ENCODE peak calls at places on chromosomes 13 and 19, in nine cellular contexts. W, M, S, C, J, N, U, Q and I are unnamed samples.
A peak's percentile ranks its signal among the peaks of the same experiment; 100 is the strongest.

GRCh38 chr19:49585023-49585422 is 3.9 kb downstream of the PRRG2 start:
- DNase-seq in U (no peak), S (peak; percentile 16), M (peak; percentile 92), C (peak; percentile 54), J (no peak), W (no peak), N (no peak), Q (no peak), I (peak; percentile 80)

GRCh38 chr13:97223711-97224461 is 1.8 kb downstream of the MBNL2 start:
- DNase-seq in S (peak; percentile 85), W (peak; percentile 72), J (peak; percentile 50), M (peak; percentile 67), U (peak; percentile 94), Q (peak; percentile 70), N (peak; percentile 43), C (no peak), I (peak; percentile 42)

GRCh38 chr13:47112205-47112896 is 215.5 kb upstream of the HTR2A start:
- DNase-seq in N (no peak), J (no peak), C (no peak), U (peak; percentile 59), S (no peak), M (peak; percentile 82), Q (no peak), W (peak; percentile 71), I (peak; percentile 65)

GRCh38 chr13:114077938-114078335 is 54.5 kb downstream of the RASA3 start:
- DNase-seq in U (peak; percentile 89), Q (no peak), C (peak; percentile 99), W (no peak), S (peak; percentile 71), M (peak; percentile 53), N (no peak), J (no peak), I (peak; percentile 85)

GRCh38 chr19:10237702-10238101 is 6.6 kb upstream of the S1PR2 start:
- DNase-seq in S (no peak), M (no peak), Q (no peak), N (no peak), J (no peak), U (no peak), C (no peak), W (no peak), I (no peak)

GRCh38 chr19:41225238-41226052 is 6.4 kb downstream of the AXL start:
- DNase-seq in U (peak; percentile 99), M (peak; percentile 80), N (peak; percentile 97), W (peak; percentile 94), S (peak; percentile 89), Q (no peak), C (peak; percentile 55), J (no peak), I (peak; percentile 65)

GRCh38 chr19:19599190-19599535 is 19.3 kb downstream of the PBX4 start:
- DNase-seq in W (no peak), C (no peak), N (no peak), S (no peak), J (no peak), M (no peak), U (no peak), Q (no peak), I (no peak)

GRCh38 chr13:74197686-74198085 is 63.5 kb upstream of the KLF12 start:
- DNase-seq in W (no peak), M (no peak), J (no peak), N (no peak), S (no peak), C (no peak), Q (no peak), U (no peak), I (no peak)

GRCh38 chr19:51136333-51136732 is 5.8 kb upstream of the SIGLEC7 start:
- DNase-seq in W (no peak), N (no peak), C (no peak), M (no peak), J (no peak), Q (no peak), U (no peak), S (no peak), I (no peak)

GRCh38 chr13:46184277-46184699 is 2.3 kb upstream of the LCP1 start:
- DNase-seq in U (peak; percentile 22), N (peak; percentile 28), W (peak; percentile 43), Q (peak; percentile 72), S (peak; percentile 27), J (peak; percentile 87), M (peak; percentile 81), C (peak; percentile 24), I (peak; percentile 66)

GRCh38 chr19:53536223-53536543 is 1.8 kb upstream of the ZNF331 start:
- DNase-seq in N (no peak), W (no peak), S (no peak), Q (no peak), C (no peak), U (no peak), J (no peak), M (no peak), I (no peak)

GRCh38 chr13:84658881-84659661 is 776.8 kb upstream of the SLITRK1 start:
- DNase-seq in M (no peak), J (no peak), Q (peak; percentile 20), C (no peak), U (peak; percentile 18), N (no peak), W (no peak), S (no peak), I (no peak)

GRCh38 chr19:13169769-13170168 is 19.6 kb downstream of the IER2 start:
- DNase-seq in W (peak; percentile 99), M (no peak), U (peak; percentile 89), J (no peak), N (peak; percentile 91), S (peak; percentile 70), Q (no peak), C (no peak), I (no peak)

GRCh38 chr19:13173129-13173737 is 23.0 kb downstream of the IER2 start:
- DNase-seq in U (no peak), Q (no peak), W (no peak), J (no peak), M (no peak), C (no peak), S (no peak), N (no peak), I (no peak)

GRCh38 chr19:13171146-13171545 is 20.9 kb downstream of the IER2 start:
- DNase-seq in J (no peak), C (no peak), U (no peak), M (no peak), Q (no peak), W (no peak), S (no peak), N (no peak), I (no peak)

GRCh38 chr19:13176345-13176744 is 26.1 kb downstream of the IER2 start:
- DNase-seq in N (no peak), J (no peak), M (no peak), W (peak; percentile 68), Q (no peak), C (no peak), S (no peak), U (no peak), I (no peak)

GRCh38 chr19:13172335-13173128 is 22.3 kb downstream of the IER2 start:
- DNase-seq in C (peak; percentile 74), U (peak; percentile 92), M (no peak), S (peak; percentile 76), Q (no peak), W (peak; percentile 98), J (no peak), N (no peak), I (no peak)
- TF ChIP-seq EZH2phosphoT487 in C (no peak), U (no peak), M (no peak), S (no peak), Q (no peak), W (no peak), J (no peak), N (no peak), I (no peak)

DNA sequence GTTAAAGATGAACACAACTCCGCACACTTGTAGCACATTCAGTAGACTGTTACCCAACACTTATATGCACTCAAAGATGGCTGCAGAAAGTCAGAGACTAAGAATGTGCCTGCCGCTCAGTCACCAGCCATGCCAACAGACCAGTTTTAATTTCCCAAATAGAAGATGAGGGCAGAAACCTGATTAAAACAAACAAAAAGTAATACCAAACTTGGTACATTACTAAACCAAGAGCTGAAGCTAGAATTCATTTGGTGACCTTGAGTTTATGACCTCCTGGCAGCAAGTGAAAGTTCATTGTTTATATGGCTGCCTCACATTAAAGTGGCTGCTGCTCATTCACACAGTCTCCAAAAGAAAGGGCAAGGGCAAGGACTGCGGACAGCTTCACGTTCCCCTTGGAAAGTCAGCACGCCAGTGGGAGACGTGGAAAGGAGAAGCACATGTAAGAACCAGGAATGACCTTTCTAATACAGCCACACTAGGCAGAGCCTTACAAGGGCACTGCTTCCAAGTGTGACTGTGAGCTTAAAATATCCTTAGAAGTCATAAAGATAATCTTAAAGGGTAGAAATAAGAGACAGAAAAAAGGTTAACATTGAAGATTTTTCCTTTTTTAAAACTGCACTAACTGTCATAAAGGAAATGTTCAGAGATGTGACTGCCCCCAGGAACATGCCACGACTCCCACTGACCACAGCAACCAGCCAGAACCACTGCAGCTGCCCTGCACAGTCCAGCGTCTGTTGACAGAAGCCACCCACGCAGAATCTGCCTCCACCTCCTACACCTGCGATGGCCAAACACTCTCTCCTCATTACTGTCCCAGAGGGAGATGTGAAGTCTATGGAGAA is 73.5 kb downstream of the STK24 start:
- DNase-seq in N (no peak), M (no peak), U (peak; percentile 40), S (no peak), Q (no peak), W (no peak), J (no peak), C (no peak), I (no peak)
- H3K27ac ChIP-seq in N (no peak overlapping the region), M (no peak overlapping the region), U (peak overlapping the region; percentile 3), S (no peak overlapping the region), Q (no peak overlapping the region), W (no peak overlapping the region), J (no peak overlapping the region), C (no peak overlapping the region), I (no peak overlapping the region)

DNA sequence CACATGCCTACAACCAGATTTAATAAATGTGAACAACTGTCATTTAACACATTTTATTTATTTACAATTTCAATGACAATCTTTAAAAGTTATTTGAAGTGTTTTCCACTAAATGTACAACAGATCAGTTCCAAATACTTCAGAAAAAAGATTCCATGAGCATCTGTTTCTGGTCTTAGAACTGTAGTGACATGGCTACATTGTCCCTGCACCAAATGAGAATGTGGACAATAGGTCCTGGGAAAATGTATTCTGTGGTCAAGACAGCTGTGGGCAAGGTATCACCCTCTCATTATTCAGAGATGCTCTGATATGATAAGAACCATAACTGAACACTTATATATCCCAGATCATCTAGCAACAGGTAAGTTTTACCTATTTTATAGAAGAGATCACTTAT is 43.7 kb downstream of the ELF1 start:
- DNase-seq in N (no peak), J (no peak), Q (no peak), S (no peak), C (no peak), M (no peak), W (peak; percentile 4), U (no peak), I (no peak)
- H3K4me1 ChIP-seq in N (peaks cover 8% of the 10 kb centered on the region), J (peaks cover 75% of the 10 kb centered on the region), Q (peaks cover 49% of the 10 kb centered on the region), S (peaks cover 45% of the 10 kb centered on the region), C (peaks cover 6% of the 10 kb centered on the region), M (no peaks in the 10 kb centered on the region), W (peaks cover 8% of the 10 kb centered on the region), U (peaks cover 7% of the 10 kb centered on the region), I (peaks cover 7% of the 10 kb centered on the region)

DNA sequence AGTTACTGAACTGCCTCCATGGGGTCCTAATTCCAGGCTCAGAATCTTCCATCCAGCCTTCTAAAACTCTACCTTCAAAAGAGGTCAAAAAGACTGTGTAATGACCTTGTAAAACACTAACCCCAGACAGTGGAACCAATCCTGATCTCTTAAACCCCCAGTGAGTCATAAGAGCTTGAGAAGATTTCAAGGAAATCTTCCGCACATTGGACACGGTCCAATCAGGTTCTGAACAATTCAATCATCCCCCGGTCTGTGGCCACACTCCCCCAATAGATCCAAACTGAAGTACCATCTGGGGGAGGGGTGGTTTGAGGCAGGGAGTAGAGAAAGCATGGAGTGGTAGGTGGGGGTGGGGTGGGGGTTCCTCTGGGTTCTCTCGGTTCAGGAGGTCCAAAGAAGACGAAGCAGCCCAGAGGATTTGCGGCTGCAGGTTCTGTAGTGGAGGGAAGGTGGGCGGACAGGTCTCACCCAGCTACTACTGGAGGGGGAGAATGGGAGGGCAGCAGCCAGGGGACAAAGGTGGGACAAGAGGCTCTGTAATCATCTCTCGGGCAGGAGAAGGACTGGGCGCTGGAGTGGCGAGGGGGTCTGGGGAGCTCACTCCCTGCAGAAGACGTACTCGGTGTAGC is 1.5 kb downstream of the KCTD12 start:
- DNase-seq in S (peak; percentile 29), M (no peak), U (peak; percentile 69), N (no peak), W (peak; percentile 16), J (no peak), C (peak; percentile 18), Q (no peak), I (no peak)
- TF ChIP-seq EZH2phosphoT487 in S (no peak), M (no peak), U (no peak), N (no peak), W (no peak), J (no peak), C (no peak), Q (no peak), I (no peak)